ENCODE peak calls at places on chromosomes 5 and 9, in six cellular contexts. K, O, J, Q, S and G are unnamed samples.

GRCh38 chr5:40112875-40113274 is 566.8 kb upstream of the PTGER4 start:
- DNase-seq in S (no peak), O (no peak), K (no peak), Q (no peak), J (no peak), G (no peak)

GRCh38 chr5:58447231-58447630 is 12.7 kb downstream of the PLK2 start:
- DNase-seq in J (no peak), S (no peak), K (no peak), O (no peak), Q (no peak), G (no peak)

GRCh38 chr5:171137768-171138540 is 171.1 kb upstream of the TLX3 start:
- DNase-seq in Q (no peak), J (no peak), K (no peak), S (no peak), O (no peak), G (peak; percentile 56)

GRCh38 chr9:94607340-94607695 is 13.7 kb upstream of the FBP2 start:
- DNase-seq in O (no peak), K (no peak), Q (no peak), S (peak; percentile 55), J (no peak), G (no peak)

GRCh38 chr5:6781711-6782110 is 68.5 kb downstream of the TENT4A start:
- DNase-seq in J (no peak), S (no peak), O (no peak), Q (peak; percentile 25), K (no peak), G (no peak)

GRCh38 chr5:154049685-154050084 is 10.9 kb downstream of the MFAP3 start:
- DNase-seq in O (no peak), S (no peak), Q (no peak), K (no peak), J (no peak), G (no peak)

GRCh38 chr5:603081-603998 is 8.8 kb upstream of the CEP72 start:
- DNase-seq in Q (no peak), J (peak; percentile 23), S (peak; percentile 74), K (no peak), O (no peak), G (no peak)

GRCh38 chr9:128912270-128912853 is 8.4 kb upstream of the PHYHD1 start:
- DNase-seq in Q (peak; percentile 98), O (no peak), K (no peak), S (no peak), J (no peak), G (peak; percentile 76)

GRCh38 chr5:141604318-141604717 is 14.5 kb downstream of the DIAPH1 start:
- DNase-seq in O (peak; percentile 46), J (no peak), Q (peak; percentile 77), S (peak; percentile 83), K (peak; percentile 27), G (peak; percentile 97)

GRCh38 chr9:131578778-131579504 is 33.6 kb downstream of the PRRT1B start:
- DNase-seq in K (peak; percentile 58), Q (no peak), O (peak; percentile 18), S (no peak), J (no peak), G (no peak)

GRCh38 chr9:87405677-87406544 is 91.8 kb upstream of the DAPK1 start:
- DNase-seq in Q (no peak), S (no peak), J (no peak), O (no peak), K (no peak), G (no peak)

GRCh38 chr5:119275146-119275872 is 80.5 kb upstream of the TNFAIP8 start:
- DNase-seq in O (no peak), K (no peak), Q (peak; percentile 62), J (no peak), S (no peak), G (peak; percentile 20)

GRCh38 chr9:126618590-126619335 is 5.0 kb downstream of the LMX1B start:
- DNase-seq in K (no peak), O (no peak), Q (no peak), J (no peak), S (no peak), G (no peak)

GRCh38 chr5:133969654-133970324 is 1.4 kb upstream of the C5orf15 start:
- DNase-seq in S (no peak), K (no peak), J (no peak), Q (no peak), O (no peak), G (no peak)

GRCh38 chr5:51148437-51148836 is 234.8 kb upstream of the ISL1 start:
- DNase-seq in S (no peak), O (no peak), K (no peak), J (no peak), Q (no peak), G (no peak)

GRCh38 chr9:88988796-88989641 is 2.2 kb upstream of the S1PR3 start:
- DNase-seq in Q (no peak), S (no peak), O (no peak), J (no peak), K (no peak), G (no peak)

GRCh38 chr5:112863549-112863948 is 2.5 kb downstream of the SRP19 start:
- DNase-seq in J (no peak), Q (no peak), O (no peak), S (no peak), K (no peak), G (peak; percentile 14)
- H3K4me3 ChIP-seq in J (no peak overlapping the region), Q (no peak overlapping the region), O (no peak overlapping the region), S (no peak overlapping the region), K (no peak overlapping the region), G (no peak overlapping the region)

GRCh38 chr5:108326982-108327381 is 54.9 kb downstream of the FBXL17 start:
- DNase-seq in S (no peak), O (no peak), K (no peak), J (no peak), Q (no peak), G (no peak)
- H3K27ac ChIP-seq in S (no peak overlapping the region), O (no peak overlapping the region), K (no peak overlapping the region), J (no peak overlapping the region), Q (no peak overlapping the region), G (no peak overlapping the region)

DNA sequence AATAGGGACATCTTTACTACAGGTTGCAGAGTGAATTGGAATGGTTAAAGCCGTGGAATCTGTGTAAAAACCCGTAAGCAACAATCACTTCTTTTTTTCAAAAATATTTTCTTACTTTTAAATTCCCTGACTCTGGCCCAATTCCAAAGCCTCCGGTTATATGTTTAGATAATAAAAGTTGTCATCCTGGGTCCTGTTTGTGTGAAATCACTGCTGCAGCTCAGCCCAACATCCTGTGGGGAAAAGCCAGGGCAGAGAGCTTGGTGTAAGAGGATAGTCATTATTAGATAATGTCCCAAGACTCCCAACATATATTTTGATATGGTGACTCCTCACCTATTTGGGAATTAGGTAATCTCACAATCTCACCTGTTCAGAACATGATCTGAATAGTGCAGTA is 586.0 kb upstream of the BRINP1 start:
- DNase-seq in K (no peak), J (no peak), S (no peak), O (no peak), Q (no peak), G (no peak)
- H3K4me3 ChIP-seq in K (no peak overlapping the region), J (no peak overlapping the region), S (no peak overlapping the region), O (no peak overlapping the region), Q (no peak overlapping the region), G (no peak overlapping the region)

GRCh38 chr9:116796669-116797068 is 109.6 kb downstream of the TRIM32 start:
- DNase-seq in S (no peak), O (no peak), J (no peak), Q (no peak), K (no peak), G (no peak)
- H3K27ac ChIP-seq in S (no peak overlapping the region), O (no peak overlapping the region), J (no peak overlapping the region), Q (no peak overlapping the region), K (no peak overlapping the region), G (no peak overlapping the region)

GRCh38 chr5:181114284-181114843 is 16.6 kb downstream of the OR2V1 start:
- DNase-seq in J (no peak), Q (no peak), S (peak; percentile 65), O (no peak), K (no peak), G (no peak)
- H3K4me3 ChIP-seq in J (no peak overlapping the region), Q (peak overlapping the region; percentile 11), S (no peak overlapping the region), O (no peak overlapping the region), K (no peak overlapping the region), G (peak overlapping the region; percentile 35)